ENCODE peak calls at places on chromosomes 5 and 9, in eight cellular contexts. S is fibroblast of pulmonary artery, Y is Peyer's patch, O is WERI-Rb-1, B is HFF-Myc, J is PC-3, D is Panc1, H is mammary epithelial cell. I is an unnamed sample.

GRCh38 chr9:110214090-110214489 is 6.1 kb upstream of the C9orf152 start:
- DNase-seq in S (no peak), Y (no peak), O (no peak), B (no peak), J (no peak), D (no peak), H (peak), I (peak)

GRCh38 chr5:75028090-75028489 is 24.3 kb downstream of the GCNT4 start:
- DNase-seq in S (no peak), Y (no peak), O (no peak), B (no peak), J (no peak), D (no peak), H (no peak), I (no peak)

GRCh38 chr5:43000914-43001313 is 39.2 kb downstream of the ANXA2R start:
- DNase-seq in S (no peak), Y (no peak), O (no peak), B (no peak), J (no peak), D (no peak), H (no peak), I (peak)

GRCh38 chr5:168244838-168245555 is 46.4 kb upstream of the WWC1 start:
- DNase-seq in S (no peak), Y (no peak), O (no peak), B (no peak), J (no peak), D (no peak), H (no peak), I (no peak)

GRCh38 chr9:91185193-91185886 is 176.4 kb downstream of the AUH start:
- DNase-seq in S (no peak), Y (peak), O (no peak), B (no peak), J (no peak), D (no peak), H (no peak), I (no peak)

GRCh38 chr9:136694163-136694864 is 7.1 kb upstream of the AGPAT2 start:
- DNase-seq in S (peak), Y (peak), O (peak), B (no peak), J (peak), D (no peak), H (peak), I (peak)

GRCh38 chr5:113331201-113331551 is 103.6 kb downstream of the TSSK1B start:
- DNase-seq in S (peak), Y (no peak), O (peak), B (no peak), J (peak), D (no peak), H (no peak), I (peak)

GRCh38 chr5:171207256-171207866 is 101.7 kb upstream of the TLX3 start:
- DNase-seq in S (peak), Y (no peak), O (peak), B (peak), J (peak), D (peak), H (peak), I (peak)

GRCh38 chr9:94056442-94056974 is 27.8 kb upstream of the PTPDC1 start:
- DNase-seq in S (peak), Y (no peak), O (no peak), B (peak), J (no peak), D (no peak), H (peak), I (peak)

GRCh38 chr5:72366324-72366976 is 46.3 kb downstream of the PTCD2 start:
- DNase-seq in S (peak), Y (no peak), O (peak), B (peak), J (peak), D (peak), H (peak), I (peak)

GRCh38 chr5:59587489-59588337 is 305.8 kb downstream of the PDE4D start:
- DNase-seq in S (peak), Y (peak), O (peak), B (no peak), J (peak), D (no peak), H (no peak), I (peak)

GRCh38 chr9:14309403-14309802 is 4.5 kb downstream of the NFIB start:
- DNase-seq in S (peak), Y (no peak), O (no peak), B (no peak), J (peak), D (no peak), H (peak), I (no peak)

GRCh38 chr5:110727025-110727314 is 499 bp upstream of the TMEM232 start:
- DNase-seq in S (no peak), Y (no peak), O (no peak), B (no peak), J (peak), D (no peak), H (peak), I (peak)

GRCh38 chr5:55220433-55221185 is 6.5 kb downstream of the MCIDAS start:
- DNase-seq in S (no peak), Y (peak), O (peak), B (no peak), J (no peak), D (no peak), H (no peak), I (peak)

GRCh38 chr5:131998431-131999040 is 12.9 kb downstream of the ACSL6 start:
- DNase-seq in S (no peak), Y (peak), O (no peak), B (no peak), J (no peak), D (no peak), H (no peak), I (no peak)

GRCh38 chr9:2023532-2023931 is 8.4 kb downstream of the SMARCA2 start:
- DNase-seq in S (no peak), Y (no peak), O (no peak), B (no peak), J (no peak), D (no peak), H (no peak), I (no peak)

GRCh38 chr9:27126682-27127081 is 17.7 kb downstream of the TEK start:
- DNase-seq in S (no peak), Y (no peak), O (no peak), B (no peak), J (no peak), D (no peak), H (no peak), I (no peak)

GRCh38 chr9:89549031-89549644 is 51.2 kb upstream of the SEMA4D start:
- DNase-seq in S (peak), Y (peak), O (peak), B (peak), J (peak), D (peak), H (peak), I (peak)

GRCh38 chr5:15003511-15003920 is 131.9 kb upstream of the ANKH start:
- DNase-seq in S (peak), Y (no peak), O (peak), B (peak), J (peak), D (peak), H (peak), I (peak)

GRCh38 chr5:2047341-2047927 is 164.7 kb upstream of the IRX4 start:
- DNase-seq in S (no peak), Y (no peak), O (no peak), B (no peak), J (no peak), D (no peak), H (no peak), I (no peak)

GRCh38 chr9:91241909-91242308 is 119.8 kb downstream of the AUH start:
- DNase-seq in S (no peak), Y (no peak), O (no peak), B (no peak), J (no peak), D (no peak), H (no peak), I (no peak)

GRCh38 chr5:43020294-43020711 is 19.8 kb downstream of the ANXA2R start:
- DNase-seq in S (no peak), Y (peak), O (no peak), B (no peak), J (no peak), D (no peak), H (no peak), I (no peak)

GRCh38 chr5:135445306-135445940 is 1.7 kb downstream of the DCANP1 start:
- DNase-seq in S (no peak), Y (no peak), O (no peak), B (no peak), J (no peak), D (no peak), H (no peak), I (no peak)

GRCh38 chr9:131096490-131097258 is at the start of gene AIF1L:
- DNase-seq in S (no peak), Y (no peak), O (peak), B (no peak), J (peak), D (no peak), H (peak), I (peak)

GRCh38 chr9:131097259-131097947 is 1.1 kb downstream of the AIF1L start:
- DNase-seq in S (no peak), Y (no peak), O (no peak), B (no peak), J (no peak), D (no peak), H (no peak), I (no peak)

GRCh38 chr9:131099088-131099611 is 2.8 kb downstream of the AIF1L start:
- DNase-seq in S (no peak), Y (no peak), O (no peak), B (no peak), J (no peak), D (no peak), H (no peak), I (no peak)

GRCh38 chr9:131098391-131099087 is 2.2 kb downstream of the AIF1L start:
- DNase-seq in S (no peak), Y (no peak), O (peak), B (no peak), J (no peak), D (no peak), H (no peak), I (no peak)

GRCh38 chr9:131097948-131098278 is 1.6 kb downstream of the AIF1L start:
- DNase-seq in S (no peak), Y (no peak), O (no peak), B (no peak), J (no peak), D (no peak), H (no peak), I (no peak)
- H3K4me3 ChIP-seq in S (no peak), Y (no peak), O (no peak), B (no peak), J (no peak), D (no peak), H (no peak), I (no peak)

GRCh38 chr9:4393806-4394523 is 94.1 kb upstream of the GLIS3 start:
- DNase-seq in S (no peak), Y (no peak), O (no peak), B (no peak), J (no peak), D (no peak), H (no peak), I (no peak)
- TF ChIP-seq CTCF in S (no peak), Y (no peak), O (no peak), B (no peak), J (no peak), D (no peak), H (no peak), I (no peak)

GRCh38 chr9:113350937-113351336 is 1.6 kb downstream of the BSPRY start:
- DNase-seq in S (no peak), Y (no peak), O (no peak), B (no peak), J (no peak), D (no peak), H (no peak), I (no peak)

GRCh38 chr9:113350338-113350672 is 964 bp downstream of the BSPRY start:
- DNase-seq in S (no peak), Y (no peak), O (peak), B (no peak), J (no peak), D (no peak), H (no peak), I (no peak)

GRCh38 chr9:113349044-113349433 is 302 bp upstream of the BSPRY start:
- DNase-seq in S (no peak), Y (no peak), O (no peak), B (no peak), J (no peak), D (no peak), H (no peak), I (no peak)

GRCh38 chr9:113347479-113347878 is 1.9 kb upstream of the BSPRY start:
- DNase-seq in S (no peak), Y (no peak), O (no peak), B (no peak), J (no peak), D (no peak), H (no peak), I (no peak)

DNA sequence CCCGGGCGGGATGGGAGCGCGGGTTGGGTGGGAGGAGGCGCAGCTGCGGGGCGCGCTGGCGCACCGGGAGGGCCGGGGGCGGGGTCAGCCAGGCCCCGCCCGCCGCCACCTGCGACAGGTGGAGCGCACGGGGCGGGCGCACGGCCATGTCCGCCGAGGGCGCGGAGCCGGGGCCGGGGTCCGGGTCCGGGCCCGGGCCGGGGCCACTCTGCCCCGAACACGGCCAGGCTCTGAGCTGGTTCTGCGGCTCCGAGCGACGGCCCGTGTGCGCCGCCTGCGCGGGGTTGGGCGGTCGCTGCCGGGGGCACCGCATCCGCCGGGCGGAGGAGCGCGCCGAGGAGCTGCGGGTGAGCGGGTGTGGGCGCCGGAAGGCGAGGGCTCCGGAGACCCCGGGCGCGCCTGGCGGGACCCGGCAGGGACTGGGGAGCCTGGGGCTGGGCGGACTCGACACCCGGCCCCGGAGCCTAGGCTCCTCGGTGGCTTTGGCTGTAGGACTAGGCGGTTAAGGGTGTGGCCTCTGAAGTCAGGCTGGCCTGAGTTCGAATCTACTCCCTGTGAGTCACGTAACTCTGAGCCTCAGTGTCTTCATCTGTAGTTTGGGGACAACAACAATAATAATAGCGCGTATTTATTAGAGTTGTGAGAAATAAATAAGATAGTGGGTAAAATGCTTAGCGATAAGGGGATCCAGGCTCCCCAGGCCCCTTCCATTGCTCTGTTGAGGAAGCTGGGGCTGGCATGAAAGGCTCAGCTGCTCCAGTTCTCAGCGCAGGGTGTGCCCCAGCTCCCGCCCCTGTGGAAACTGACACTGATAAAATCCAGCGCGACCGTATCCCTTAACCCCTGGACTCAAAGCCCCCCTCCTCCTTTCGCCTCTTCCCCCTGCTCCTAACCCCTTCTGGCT is at the start of gene BSPRY:
- DNase-seq in S (no peak), Y (peak), O (no peak), B (no peak), J (peak), D (no peak), H (no peak), I (peak)
- H3K4me3 ChIP-seq in S (no peak), Y (peak), O (peak), B (no peak), J (peak), D (peak), H (peak), I (peak)

GRCh38 chr5:95237324-95237723 is 47.6 kb downstream of the MCTP1 start:
- DNase-seq in S (no peak), Y (no peak), O (no peak), B (no peak), J (no peak), D (peak), H (no peak), I (no peak)
- TF ChIP-seq CTCF in S (no peak), Y (no peak), O (no peak), B (no peak), J (peak), D (peak), H (peak), I (no peak)

GRCh38 chr5:141513627-141514329 is 24.9 kb downstream of the PCDHGC5 start:
- DNase-seq in S (peak), Y (no peak), O (no peak), B (peak), J (no peak), D (no peak), H (peak), I (peak)
- H3K4me3 ChIP-seq in S (peak), Y (peak), O (no peak), B (peak), J (no peak), D (peak), H (peak), I (peak)

I was measured in epithelial cell of esophagus.